ENCODE peak calls at places on chromosomes 2 and 18, in eight cellular contexts. B is psoas muscle, H is PC-3, V is RWPE1, K is cardiac fibroblast, E is IMR-90, D is GM12865, N is adrenal gland. T is an unnamed sample.

GRCh38 chr2:12416600-12416999 is 300.1 kb upstream of the TRIB2 start:
- DNase-seq in D (peak; percentile 68), N (peak; percentile 57), H (peak; percentile 41), E (peak; percentile 48), K (peak; percentile 42), B (peak; percentile 32), V (no peak), T (no peak)

GRCh38 chr2:10374362-10374943 is 71.7 kb downstream of the HPCAL1 start:
- DNase-seq in K (no peak), D (no peak), H (no peak), N (no peak), V (no peak), B (no peak), E (no peak), T (no peak)

GRCh38 chr18:5146093-5146492 is 51.0 kb downstream of the AKAIN1 start:
- DNase-seq in E (no peak), B (no peak), H (no peak), V (no peak), N (no peak), K (no peak), D (no peak), T (no peak)

GRCh38 chr18:7830468-7830867 is 263.4 kb downstream of the PTPRM start:
- DNase-seq in V (peak; percentile 57), K (peak; percentile 6), D (peak; percentile 28), E (no peak), B (no peak), H (peak; percentile 62), N (no peak), T (peak; percentile 9)

GRCh38 chr2:213934560-213934959 is 476.3 kb upstream of the VWC2L start:
- DNase-seq in E (peak; percentile 2), V (peak; percentile 7), H (peak; percentile 62), D (peak; percentile 69), N (peak; percentile 6), K (peak; percentile 31), B (no peak), T (peak; percentile 50)

GRCh38 chr2:132441051-132441450 is 24.4 kb downstream of the GPR39 start:
- DNase-seq in B (no peak), E (peak; percentile 22), K (no peak), H (no peak), N (no peak), D (no peak), V (no peak), T (no peak)

GRCh38 chr2:10370895-10371294 is 68.2 kb downstream of the HPCAL1 start:
- DNase-seq in D (no peak), V (no peak), N (no peak), E (no peak), K (no peak), B (no peak), H (no peak), T (no peak)

GRCh38 chr18:46705521-46705920 is 48.5 kb upstream of the LOXHD1 start:
- DNase-seq in B (no peak), E (no peak), H (no peak), V (no peak), N (no peak), K (no peak), D (no peak), T (no peak)

GRCh38 chr2:103526757-103527156 is 764.9 kb downstream of the TMEM182 start:
- DNase-seq in E (no peak), H (no peak), N (no peak), D (no peak), K (no peak), B (no peak), V (no peak), T (no peak)

GRCh38 chr2:239928457-239929350 is 96.4 kb downstream of the NDUFA10 start:
- DNase-seq in H (no peak), D (no peak), E (no peak), B (no peak), K (no peak), V (no peak), N (no peak), T (no peak)

GRCh38 chr2:7032371-7032770 is 115.2 kb downstream of the RNF144A start:
- DNase-seq in V (no peak), D (no peak), N (no peak), E (no peak), H (no peak), K (no peak), B (no peak), T (no peak)

GRCh38 chr2:79005211-79005610 is 20.3 kb upstream of the REG3G start:
- DNase-seq in D (no peak), N (no peak), H (no peak), K (no peak), V (no peak), E (no peak), B (no peak), T (no peak)

GRCh38 chr18:32998285-32998684 is 225.5 kb upstream of the KLHL14 start:
- DNase-seq in D (no peak), N (no peak), B (no peak), E (no peak), K (no peak), H (no peak), V (no peak), T (no peak)

GRCh38 chr2:29920631-29921559 is 491 bp downstream of the ALK start:
- DNase-seq in K (peak; percentile 9), E (peak; percentile 5), D (peak; percentile 3), B (peak; percentile 20), V (no peak), N (peak; percentile 12), H (peak; percentile 35), T (peak; percentile 43)

GRCh38 chr2:56001992-56002391 is 78.4 kb upstream of the EFEMP1 start:
- DNase-seq in V (no peak), H (no peak), K (peak; percentile 46), N (no peak), D (no peak), B (no peak), E (peak; percentile 32), T (no peak)

GRCh38 chr2:211093743-211094303 is 537.4 kb downstream of the CPS1 start:
- DNase-seq in D (peak; percentile 23), E (no peak), H (peak; percentile 63), B (no peak), N (no peak), K (no peak), V (peak; percentile 19), T (no peak)

GRCh38 chr2:174682578-174683391 is 81.5 kb downstream of the CHRNA1 start:
- DNase-seq in V (peak; percentile 50), E (peak; percentile 59), H (no peak), B (peak; percentile 75), D (peak; percentile 52), K (peak; percentile 66), N (peak; percentile 53), T (peak; percentile 80)

GRCh38 chr18:73577365-73577764 is 570.3 kb downstream of the FBXO15 start:
- DNase-seq in K (peak; percentile 22), B (no peak), H (no peak), E (peak; percentile 69), N (no peak), D (no peak), V (no peak), T (no peak)

GRCh38 chr2:68936889-68937288 is 15.8 kb downstream of the GKN2 start:
- DNase-seq in E (peak; percentile 39), H (peak; percentile 15), N (no peak), D (no peak), K (peak; percentile 21), B (no peak), V (no peak), T (no peak)

GRCh38 chr2:23651187-23651983 is 266.4 kb downstream of the KLHL29 start:
- DNase-seq in D (no peak), N (peak; percentile 61), H (peak; percentile 88), B (no peak), E (peak; percentile 92), V (peak; percentile 73), K (peak; percentile 69), T (no peak)

GRCh38 chr2:36528761-36529392 is 69.1 kb downstream of the FEZ2 start:
- DNase-seq in N (no peak), K (no peak), B (no peak), V (no peak), D (no peak), E (no peak), H (no peak), T (no peak)
- TF ChIP-seq CTCF in N (no peak), K (no peak), B (no peak), V (no peak), D (no peak), E (no peak), H (no peak), T (no peak)

GRCh38 chr2:134707330-134707676 is 11.5 kb downstream of the TMEM163 start:
- DNase-seq in D (no peak), K (no peak), H (no peak), N (no peak), B (no peak), E (no peak), V (no peak), T (no peak)
- TF ChIP-seq CTCF in D (no peak), K (no peak), H (no peak), N (no peak), B (no peak), E (no peak), V (no peak), T (no peak)

GRCh38 chr2:236209535-236209934 is 41.3 kb upstream of the GBX2 start:
- DNase-seq in E (no peak), H (no peak), V (peak; percentile 4), N (no peak), D (no peak), B (no peak), K (no peak), T (no peak)
- TF ChIP-seq CTCF in E (no peak), H (no peak), V (no peak), N (no peak), D (no peak), B (no peak), K (no peak), T (no peak)

GRCh38 chr2:150607471-150607870 is 120.0 kb upstream of the RND3 start:
- DNase-seq in K (peak; percentile 32), N (no peak), E (peak; percentile 69), B (no peak), H (no peak), V (no peak), D (no peak), T (no peak)

GRCh38 chr2:150609831-150610582 is 122.5 kb upstream of the RND3 start:
- DNase-seq in V (no peak), H (peak; percentile 54), N (no peak), B (no peak), D (no peak), K (peak; percentile 31), E (peak; percentile 88), T (no peak)

GRCh38 chr2:150608341-150608740 is 120.9 kb upstream of the RND3 start:
- DNase-seq in V (no peak), B (no peak), K (no peak), N (no peak), E (no peak), D (no peak), H (no peak), T (no peak)

GRCh38 chr2:150612957-150613710 is 125.7 kb upstream of the RND3 start:
- DNase-seq in K (peak; percentile 39), D (no peak), E (no peak), V (no peak), H (no peak), B (no peak), N (no peak), T (no peak)

DNA sequence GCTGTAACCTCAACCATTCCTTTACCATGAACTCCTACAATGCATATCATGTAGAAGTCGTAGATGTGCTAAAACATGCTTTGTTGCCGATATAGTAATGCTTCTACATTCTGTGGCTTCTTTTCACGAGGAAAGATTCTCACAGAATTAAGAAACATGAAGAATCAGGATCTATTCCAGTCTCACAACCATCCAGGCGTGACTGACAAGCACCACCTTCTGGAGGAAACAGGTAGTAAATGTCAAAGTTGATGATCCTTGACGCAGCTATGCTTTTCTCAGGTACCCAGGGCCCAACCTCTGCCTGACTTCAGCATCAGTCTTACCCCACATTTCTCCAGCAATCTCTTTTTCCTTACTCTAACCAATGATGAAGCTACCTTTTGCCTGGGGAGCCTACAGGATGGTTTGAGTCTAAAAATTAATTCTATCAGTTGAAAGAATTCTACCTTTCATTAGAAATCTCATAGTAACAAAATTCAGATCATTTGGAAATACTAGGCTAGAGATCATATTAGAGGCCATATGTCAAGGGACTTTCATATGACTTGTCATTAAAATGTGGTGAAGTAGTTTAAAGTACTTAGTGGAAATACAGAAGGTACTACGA is 123.3 kb upstream of the RND3 start:
- DNase-seq in V (peak; percentile 70), E (peak; percentile 69), H (peak; percentile 85), K (peak; percentile 52), N (peak; percentile 36), D (peak; percentile 34), B (no peak), T (peak; percentile 15)
- TF ChIP-seq CTCF in V (peak; percentile 59), E (peak; percentile 65), H (peak; percentile 85), K (peak; percentile 70), N (peak; percentile 40), D (peak; percentile 37), B (peak; percentile 22), T (peak; percentile 36)

T was measured in GM13977.